ENCODE peak calls at places on chromosomes 12 and 14, in five cellular contexts. C is mammary epithelial cell, T is left lung, F is mesendoderm, X is Caco-2. E is an unnamed sample.
A peak's percentile ranks its signal among the peaks of the same experiment; 100 is the strongest.

GRCh38 chr14:99538733-99539132 is 57.5 kb downstream of the CCNK start:
- DNase-seq in C (no peak), T (no peak), F (no peak), X (no peak), E (no peak)

GRCh38 chr14:37595809-37596595 is 573 bp downstream of the TTC6 start:
- DNase-seq in C (peak; percentile 97), T (peak; percentile 90), F (peak; percentile 70), X (peak; percentile 94), E (peak; percentile 77)

GRCh38 chr14:22668417-22668816 is 24.3 kb upstream of the OR6J1 start:
- DNase-seq in C (no peak), T (no peak), F (no peak), X (no peak), E (no peak)

GRCh38 chr12:84924956-84925355 is 12.4 kb upstream of the SLC6A15 start:
- DNase-seq in C (peak; percentile 70), T (no peak), F (peak; percentile 41), X (no peak), E (no peak)

GRCh38 chr14:23494223-23494622 is 24.7 kb downstream of the NGDN start:
- DNase-seq in C (no peak), T (no peak), F (peak; percentile 98), X (peak; percentile 44), E (no peak)

GRCh38 chr12:110768960-110769359 is 26.3 kb upstream of the PPP1CC start:
- DNase-seq in C (no peak), T (no peak), F (no peak), X (no peak), E (no peak)

GRCh38 chr14:76975865-76976622 is 52.5 kb downstream of the IRF2BPL start:
- DNase-seq in C (no peak), T (no peak), F (no peak), X (no peak), E (no peak)

GRCh38 chr12:42609605-42610004 is 20.1 kb upstream of the PRICKLE1 start:
- DNase-seq in C (no peak), T (no peak), F (no peak), X (no peak), E (no peak)

GRCh38 chr14:35949933-35950332 is 123.8 kb downstream of the BRMS1L start:
- DNase-seq in C (no peak), T (no peak), F (peak; percentile 61), X (no peak), E (peak; percentile 22)

GRCh38 chr14:71555654-71556559 is 376.3 kb upstream of the RGS6 start:
- DNase-seq in C (peak; percentile 66), T (no peak), F (no peak), X (peak; percentile 72), E (no peak)

GRCh38 chr12:29818925-29819324 is 35.2 kb upstream of the TMTC1 start:
- DNase-seq in C (no peak), T (no peak), F (no peak), X (no peak), E (no peak)

GRCh38 chr12:114770323-114770722 is 86.3 kb upstream of the TBX3 start:
- DNase-seq in C (no peak), T (no peak), F (peak; percentile 67), X (peak; percentile 41), E (no peak)

GRCh38 chr12:115801826-115802225 is 475.7 kb downstream of the MED13L start:
- DNase-seq in C (no peak), T (no peak), F (no peak), X (no peak), E (no peak)

GRCh38 chr12:14896477-14897184 is 11.0 kb upstream of the MGP start:
- DNase-seq in C (no peak), T (no peak), F (no peak), X (no peak), E (no peak)

GRCh38 chr12:107349008-107349747 is 255.8 kb upstream of the CRY1 start:
- DNase-seq in C (peak; percentile 98), T (no peak), F (peak; percentile 89), X (peak; percentile 46), E (peak; percentile 48)

GRCh38 chr14:68676511-68676943 is 116.3 kb downstream of the ZFP36L1 start:
- DNase-seq in C (peak; percentile 98), T (no peak), F (no peak), X (peak; percentile 69), E (no peak)

GRCh38 chr14:55581011-55581806 is 1.2 kb downstream of the KTN1 start:
- DNase-seq in C (peak; percentile 57), T (peak; percentile 85), F (peak; percentile 76), X (peak; percentile 49), E (peak; percentile 44)

GRCh38 chr12:46770501-46771183 is 55.2 kb downstream of the SLC38A4 start:
- DNase-seq in C (no peak), T (no peak), F (peak; percentile 14), X (peak; percentile 83), E (peak; percentile 20)

GRCh38 chr12:52391618-52392002 is 6.2 kb upstream of the KRT84 start:
- DNase-seq in C (peak; percentile 49), T (peak; percentile 74), F (no peak), X (no peak), E (peak; percentile 63)

GRCh38 chr14:59688224-59689170 is 111.9 kb upstream of the CCDC175 start:
- DNase-seq in C (peak; percentile 32), T (no peak), F (peak; percentile 84), X (peak; percentile 79), E (no peak)

GRCh38 chr12:70686299-70686698 is 49.1 kb upstream of the PTPRB start:
- DNase-seq in C (no peak), T (no peak), F (no peak), X (no peak), E (no peak)

GRCh38 chr14:27096091-27096490 is 498.3 kb upstream of the NOVA1 start:
- DNase-seq in C (no peak), T (no peak), F (no peak), X (no peak), E (no peak)

GRCh38 chr12:65278576-65279386 is at the start of gene MSRB3:
- DNase-seq in C (peak; percentile 64), T (peak; percentile 91), F (peak; percentile 83), X (peak; percentile 65), E (peak; percentile 53)

GRCh38 chr14:95315156-95315555 is 4.6 kb downstream of the CLMN start:
- DNase-seq in C (no peak), T (no peak), F (no peak), X (no peak), E (no peak)

GRCh38 chr12:29783773-29784666 is at the start of gene TMTC1:
- DNase-seq in C (peak; percentile 61), T (peak; percentile 89), F (peak; percentile 70), X (no peak), E (peak; percentile 61)

GRCh38 chr12:7934560-7935463 is 1.2 kb downstream of the SLC2A3 start:
- DNase-seq in C (no peak), T (no peak), F (no peak), X (no peak), E (no peak)

GRCh38 chr14:36971263-36971855 is 201.0 kb downstream of the SLC25A21 start:
- DNase-seq in C (no peak), T (no peak), F (no peak), X (no peak), E (no peak)

GRCh38 chr12:59425798-59426197 is 170.0 kb upstream of the SLC16A7 start:
- DNase-seq in C (no peak), T (no peak), F (no peak), X (no peak), E (no peak)

GRCh38 chr12:15689751-15690191 is 99.4 kb downstream of the EPS8 start:
- DNase-seq in C (peak; percentile 8), T (no peak), F (no peak), X (no peak), E (no peak)

GRCh38 chr12:42921741-42922511 is 332.4 kb upstream of the PRICKLE1 start:
- DNase-seq in C (peak; percentile 93), T (no peak), F (peak; percentile 97), X (peak; percentile 89), E (no peak)

GRCh38 chr14:34189866-34190265 is 239.0 kb upstream of the EGLN3 start:
- DNase-seq in C (no peak), T (no peak), F (no peak), X (no peak), E (no peak)

GRCh38 chr14:88130057-88130432 is 125.1 kb downstream of the GPR65 start:
- DNase-seq in C (no peak), T (no peak), F (no peak), X (no peak), E (no peak)

GRCh38 chr12:6434205-6435180 is 10.3 kb upstream of the CD27 start:
- DNase-seq in C (no peak), T (no peak), F (no peak), X (peak; percentile 30), E (no peak)

GRCh38 chr14:37599527-37600368 is 4.3 kb downstream of the TTC6 start:
- DNase-seq in C (no peak), T (no peak), F (peak; percentile 55), X (no peak), E (peak; percentile 61)

GRCh38 chr12:63929426-63929825 is 84.9 kb downstream of the SRGAP1 start:
- DNase-seq in C (no peak), T (no peak), F (no peak), X (no peak), E (no peak)
- H3K4me3 ChIP-seq in C (no peak overlapping the region), T (no peak overlapping the region), F (no peak overlapping the region), X (no peak overlapping the region), E (no peak overlapping the region)

DNA sequence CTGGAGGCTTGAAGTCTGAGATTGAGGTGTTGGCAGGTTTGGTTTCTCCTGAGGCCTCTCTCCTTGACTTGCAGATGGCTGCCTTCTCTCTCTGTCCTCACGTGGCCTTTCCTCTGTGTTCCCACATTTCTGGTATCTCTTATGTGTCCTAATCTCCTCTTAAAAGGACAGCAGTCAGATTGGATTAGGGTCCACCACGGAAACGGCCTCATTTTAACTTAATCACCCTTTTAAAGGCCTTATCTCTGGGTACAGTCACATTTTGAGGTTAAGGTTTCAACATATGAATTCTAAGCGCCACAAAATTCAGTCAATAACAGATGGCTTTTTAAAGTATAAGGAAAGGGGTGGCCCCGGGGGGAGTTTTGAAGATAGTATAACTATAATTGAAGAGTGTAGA is 33.5 kb downstream of the UNC79 start:
- DNase-seq in C (no peak), T (no peak), F (peak; percentile 16), X (no peak), E (no peak)
- H3K4me3 ChIP-seq in C (no peak overlapping the region), T (no peak overlapping the region), F (no peak overlapping the region), X (no peak overlapping the region), E (no peak overlapping the region)

DNA sequence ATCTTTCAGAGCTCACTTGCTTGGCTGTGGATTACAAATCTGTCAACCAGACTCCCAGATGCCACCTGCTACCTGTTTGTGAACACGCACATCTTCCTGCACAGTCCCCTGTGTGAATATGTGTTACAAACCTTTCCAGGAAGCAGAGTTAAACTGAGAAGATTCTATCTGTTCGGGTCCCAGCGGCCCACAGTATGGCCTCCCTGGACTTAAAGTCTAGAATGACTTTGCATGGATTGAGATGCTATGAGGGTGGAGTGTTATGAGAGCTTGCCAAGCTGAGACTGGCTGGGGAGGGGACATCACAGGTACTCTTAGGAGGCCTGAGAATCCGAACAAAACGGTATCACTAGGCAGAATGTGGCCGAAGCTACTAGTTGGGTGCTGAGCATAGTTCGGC is 29.5 kb upstream of the LTBP2 start:
- DNase-seq in C (no peak), T (no peak), F (no peak), X (no peak), E (no peak)
- H3K4me3 ChIP-seq in C (no peak overlapping the region), T (no peak overlapping the region), F (no peak overlapping the region), X (no peak overlapping the region), E (no peak overlapping the region)

DNA sequence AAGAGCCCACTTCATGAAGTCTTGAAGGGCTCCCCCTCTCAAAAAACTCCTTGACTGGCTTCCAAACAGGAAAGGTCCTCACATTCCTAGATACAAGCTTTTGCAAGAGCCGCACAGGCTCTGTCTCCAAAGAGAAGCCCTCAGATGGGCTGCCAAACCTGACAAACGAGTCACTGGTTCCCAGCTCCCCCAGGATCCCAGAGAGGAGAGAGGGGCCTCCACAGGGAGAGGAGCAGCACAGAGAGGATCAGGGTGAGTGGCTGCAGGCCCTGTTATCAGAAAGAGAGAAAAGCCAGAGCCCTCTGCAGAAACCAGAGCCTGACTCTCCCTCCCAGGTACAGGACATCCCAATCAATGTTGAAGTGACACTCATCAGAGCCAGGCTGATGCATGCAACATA is 5.8 kb downstream of the NID2 start:
- DNase-seq in C (no peak), T (no peak), F (peak; percentile 28), X (peak; percentile 77), E (no peak)
- H3K4me3 ChIP-seq in C (no peak overlapping the region), T (no peak overlapping the region), F (no peak overlapping the region), X (no peak overlapping the region), E (no peak overlapping the region)